ENCODE peak calls at places on chromosomes 16 and 17, in five cellular contexts. V, N, K, R and T are unnamed samples.

GRCh38 chr16:81740163-81740562 is 38.9 kb upstream of the PLCG2 start:
- DNase-seq in V (peak), N (no peak), K (no peak), R (no peak), T (no peak)

GRCh38 chr16:19291459-19291858 is 5.9 kb downstream of the CLEC19A start:
- DNase-seq in V (peak), N (no peak), K (no peak), R (no peak), T (no peak)

GRCh38 chr16:88306860-88307545 is 75.8 kb upstream of the ZNF469 start:
- DNase-seq in V (no peak), N (no peak), K (peak), R (no peak), T (no peak)

GRCh38 chr16:10039220-10040096 is 142.8 kb downstream of the GRIN2A start:
- DNase-seq in V (no peak), N (no peak), K (no peak), R (no peak), T (no peak)

GRCh38 chr17:47840742-47841487 is at the start of gene SCRN2:
- DNase-seq in V (peak), N (peak), K (no peak), R (peak), T (peak)

GRCh38 chr17:28379814-28380571 is 8.5 kb downstream of the SARM1 start:
- DNase-seq in V (no peak), N (no peak), K (peak), R (no peak), T (no peak)

GRCh38 chr17:38748329-38749221 is at the start of gene PCGF2:
- DNase-seq in V (no peak), N (no peak), K (no peak), R (no peak), T (no peak)

GRCh38 chr17:75277664-75278071 is 6.6 kb upstream of the MIF4GD start:
- DNase-seq in V (no peak), N (no peak), K (no peak), R (no peak), T (no peak)

GRCh38 chr16:10103096-10103495 is 79.1 kb downstream of the GRIN2A start:
- DNase-seq in V (no peak), N (no peak), K (no peak), R (no peak), T (no peak)

GRCh38 chr16:84941916-84942315 is 69.4 kb downstream of the ZDHHC7 start:
- DNase-seq in V (no peak), N (no peak), K (no peak), R (no peak), T (no peak)

GRCh38 chr16:56841233-56841632 is 23.8 kb upstream of the SLC12A3 start:
- DNase-seq in V (no peak), N (peak), K (peak), R (no peak), T (no peak)

GRCh38 chr17:75059369-75060345 is 12.6 kb downstream of the KCTD2 start:
- DNase-seq in V (no peak), N (no peak), K (peak), R (no peak), T (no peak)

GRCh38 chr16:59259074-59259963 is 525.2 kb upstream of the GOT2 start:
- DNase-seq in V (no peak), N (no peak), K (no peak), R (no peak), T (no peak)

GRCh38 chr17:17567631-17568030 is 23.9 kb downstream of the PEMT start:
- DNase-seq in V (no peak), N (no peak), K (no peak), R (no peak), T (no peak)

GRCh38 chr17:75535119-75535537 is 9.6 kb downstream of the LLGL2 start:
- DNase-seq in V (peak), N (peak), K (no peak), R (peak), T (peak)

GRCh38 chr17:77999413-78000173 is 41.1 kb downstream of the TNRC6C start:
- DNase-seq in V (no peak), N (no peak), K (no peak), R (no peak), T (no peak)

GRCh38 chr17:31610301-31610910 is 218.9 kb downstream of the RAB11FIP4 start:
- DNase-seq in V (no peak), N (no peak), K (no peak), R (no peak), T (no peak)

GRCh38 chr16:89320717-89321501 is 103.4 kb downstream of the ZNF778 start:
- DNase-seq in V (no peak), N (no peak), K (no peak), R (no peak), T (no peak)

GRCh38 chr17:41544497-41544896 is 16.4 kb upstream of the KRT19 start:
- DNase-seq in V (no peak), N (no peak), K (no peak), R (no peak), T (no peak)

GRCh38 chr16:7313170-7313569 is 19.5 kb upstream of the RBFOX1 start:
- DNase-seq in V (no peak), N (no peak), K (no peak), R (no peak), T (no peak)

GRCh38 chr16:25834101-25834500 is 142.3 kb downstream of the HS3ST4 start:
- DNase-seq in V (no peak), N (no peak), K (no peak), R (no peak), T (no peak)

GRCh38 chr17:56653877-56654276 is 60.4 kb downstream of the NOG start:
- DNase-seq in V (peak), N (no peak), K (no peak), R (no peak), T (peak)

GRCh38 chr17:31646642-31647041 is 212.4 kb downstream of the COPRS start:
- DNase-seq in V (no peak), N (no peak), K (no peak), R (no peak), T (no peak)

GRCh38 chr16:83810906-83811305 is 3.1 kb downstream of the HSBP1 start:
- DNase-seq in V (no peak), N (no peak), K (peak), R (no peak), T (no peak)

GRCh38 chr17:61619493-61619892 is 28.5 kb upstream of the NACA2 start:
- DNase-seq in V (no peak), N (no peak), K (no peak), R (no peak), T (no peak)

GRCh38 chr16:3112881-3113574 is 642 bp downstream of the ZNF205 start:
- DNase-seq in V (no peak), N (no peak), K (no peak), R (no peak), T (no peak)

GRCh38 chr17:6455321-6455705 is 11.1 kb downstream of the PIMREG start:
- DNase-seq in V (peak), N (no peak), K (no peak), R (no peak), T (peak)

GRCh38 chr17:77365584-77366186 is 224.9 kb downstream of the SEC14L1 start:
- DNase-seq in V (no peak), N (peak), K (no peak), R (no peak), T (no peak)

GRCh38 chr17:3916825-3917224 is 560 bp upstream of the P2RX1 start:
- DNase-seq in V (no peak), N (no peak), K (no peak), R (no peak), T (no peak)

GRCh38 chr17:81703747-81704654 is 834 bp downstream of the MRPL12 start:
- DNase-seq in V (no peak), N (no peak), K (no peak), R (peak), T (no peak)